ENCODE peak calls at places on chromosome 15, in ten cellular contexts. Z is spleen, X is breast epithelium, G is sigmoid colon, T is transverse colon, F is GM12878, Y is HepG2, J is stomach, E is suprapubic skin, D is vagina. K is an unnamed sample. For H3K9me3, the result is how much of the 10 kb centered on the place peaks cover.

GRCh38 chr15:99426431-99427105 is 139.2 kb upstream of the MEF2A start:
- DNase-seq in Z (peak), X (no peak), G (peak), T (peak), F (no peak), Y (no peak), J (no peak), E (peak), D (no peak), K (no peak)

GRCh38 chr15:63452552-63453136 is 51.7 kb upstream of the USP3 start:
- DNase-seq in Z (no peak), X (no peak), G (no peak), T (no peak), F (no peak), Y (no peak), J (no peak), E (no peak), D (no peak), K (no peak)

GRCh38 chr15:33200903-33201302 is 6.4 kb upstream of the FMN1 start:
- DNase-seq in Z (no peak), X (no peak), G (no peak), T (no peak), F (no peak), Y (no peak), J (no peak), E (no peak), D (no peak), K (no peak)

GRCh38 chr15:87268675-87269074 is 987.9 kb downstream of the NTRK3 start:
- DNase-seq in Z (no peak), X (no peak), G (no peak), T (no peak), F (no peak), Y (no peak), J (no peak), E (no peak), D (no peak), K (no peak)

GRCh38 chr15:98889930-98890695 is 117.5 kb downstream of the PGPEP1L start:
- DNase-seq in Z (no peak), X (no peak), G (no peak), T (no peak), F (no peak), Y (no peak), J (no peak), E (no peak), D (no peak), K (no peak)

GRCh38 chr15:27123808-27124207 is 152.8 kb downstream of the GABRG3 start:
- DNase-seq in Z (no peak), X (no peak), G (no peak), T (no peak), F (no peak), Y (no peak), J (no peak), E (no peak), D (no peak), K (no peak)

GRCh38 chr15:62150445-62150844 is 14.6 kb downstream of the C2CD4B start:
- DNase-seq in Z (no peak), X (no peak), G (no peak), T (no peak), F (no peak), Y (no peak), J (no peak), E (no peak), D (no peak), K (no peak)

GRCh38 chr15:89075846-89076245 is 12.4 kb upstream of the ABHD2 start:
- DNase-seq in Z (no peak), X (no peak), G (no peak), T (no peak), F (no peak), Y (no peak), J (no peak), E (no peak), D (no peak), K (no peak)

GRCh38 chr15:38750816-38751215 is 186.2 kb upstream of the RASGRP1 start:
- DNase-seq in Z (no peak), X (no peak), G (no peak), T (no peak), F (no peak), Y (no peak), J (no peak), E (no peak), D (no peak), K (no peak)

GRCh38 chr15:31550211-31550848 is 223.7 kb downstream of the KLF13 start:
- DNase-seq in Z (no peak), X (no peak), G (no peak), T (no peak), F (no peak), Y (no peak), J (no peak), E (no peak), D (no peak), K (no peak)

GRCh38 chr15:81940467-81941451 is 105.1 kb downstream of the MEX3B start:
- DNase-seq in Z (no peak), X (no peak), G (no peak), T (no peak), F (no peak), Y (no peak), J (no peak), E (no peak), D (no peak), K (no peak)

GRCh38 chr15:35311607-35312006 is 226.5 kb upstream of the NANOGP8 start:
- DNase-seq in Z (no peak), X (no peak), G (no peak), T (no peak), F (no peak), Y (no peak), J (no peak), E (no peak), D (no peak), K (no peak)

GRCh38 chr15:70518201-70519003 is 245.0 kb downstream of the UACA start:
- DNase-seq in Z (peak), X (no peak), G (peak), T (no peak), F (no peak), Y (no peak), J (no peak), E (no peak), D (no peak), K (no peak)

GRCh38 chr15:77554306-77555080 is 78.2 kb downstream of the LINGO1 start:
- DNase-seq in Z (no peak), X (no peak), G (no peak), T (no peak), F (no peak), Y (no peak), J (no peak), E (no peak), D (no peak), K (no peak)

GRCh38 chr15:36589971-36590370 is 10.5 kb downstream of the CDIN1 start:
- DNase-seq in Z (no peak), X (no peak), G (no peak), T (no peak), F (no peak), Y (no peak), J (no peak), E (no peak), D (no peak), K (no peak)

GRCh38 chr15:28113426-28114113 is 14.5 kb upstream of the OCA2 start:
- DNase-seq in Z (no peak), X (no peak), G (peak), T (no peak), F (no peak), Y (no peak), J (no peak), E (peak), D (no peak), K (no peak)

GRCh38 chr15:84962975-84963374 is 18.7 kb upstream of the PDE8A start:
- DNase-seq in Z (no peak), X (no peak), G (no peak), T (no peak), F (no peak), Y (no peak), J (no peak), E (no peak), D (no peak), K (no peak)

GRCh38 chr15:90351479-90352108 is 490 bp upstream of the ZNF774 start:
- DNase-seq in Z (peak), X (no peak), G (no peak), T (no peak), F (no peak), Y (no peak), J (no peak), E (no peak), D (no peak), K (no peak)

GRCh38 chr15:40029979-40030893 is 8.7 kb downstream of the SRP14 start:
- DNase-seq in Z (no peak), X (no peak), G (no peak), T (peak), F (no peak), Y (peak), J (no peak), E (no peak), D (no peak), K (no peak)

GRCh38 chr15:40265355-40265754 is 17.5 kb downstream of the ANKRD63 start:
- DNase-seq in Z (no peak), X (no peak), G (no peak), T (no peak), F (no peak), Y (no peak), J (no peak), E (no peak), D (no peak), K (no peak)

GRCh38 chr15:45114076-45114750 is at the start of the genes DUOX2 and DUOXA2:
- DNase-seq in Z (no peak), X (no peak), G (no peak), T (no peak), F (no peak), Y (no peak), J (peak), E (no peak), D (no peak), K (no peak)

DNA sequence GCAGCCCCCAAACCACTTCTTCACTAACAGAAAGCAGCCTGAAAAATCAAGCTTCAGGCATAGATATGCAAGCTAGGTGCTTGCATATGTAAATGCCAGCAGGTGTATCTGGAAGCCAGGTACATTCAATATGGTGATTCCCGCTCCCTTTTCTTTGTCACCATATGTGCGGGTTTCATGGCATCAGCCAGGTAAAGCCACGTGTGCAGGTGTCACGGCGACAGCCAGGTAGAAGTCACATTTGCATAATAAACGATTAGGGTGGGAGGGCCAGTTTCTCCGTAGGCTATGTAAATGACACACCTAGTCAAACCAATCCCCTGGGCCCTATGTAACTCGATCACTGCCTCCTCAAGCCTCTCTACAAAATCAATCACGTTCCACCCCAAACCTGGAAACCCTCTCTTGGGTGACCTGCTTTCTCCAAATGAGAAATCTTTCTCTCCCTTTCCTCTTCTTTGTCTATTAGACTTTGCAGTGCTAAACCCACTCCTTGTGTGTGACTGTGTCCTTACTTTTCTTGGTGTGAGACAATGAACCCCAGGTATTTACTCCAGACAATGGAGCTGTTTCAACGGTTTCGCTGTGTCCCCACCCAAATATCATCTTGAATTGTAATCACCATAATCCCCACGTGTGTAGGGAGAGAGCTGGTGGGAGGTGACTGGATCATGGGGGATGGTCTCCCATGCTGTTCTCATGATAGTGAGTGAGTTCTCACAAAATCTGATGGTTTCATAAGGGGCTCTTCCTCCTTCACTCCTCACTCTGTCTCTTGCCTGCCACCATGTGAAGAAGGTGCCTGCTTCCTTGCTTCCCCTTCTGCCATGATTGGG is 44.6 kb downstream of the ONECUT1 start:
- DNase-seq in Z (no peak), X (no peak), G (no peak), T (no peak), F (no peak), Y (no peak), J (no peak), E (no peak), D (no peak), K (no peak)
- TF ChIP-seq POLR2AphosphoS5 in Z (no peak), X (no peak), G (no peak), T (no peak), F (no peak), Y (no peak), J (no peak), E (no peak), D (no peak), K (no peak)

GRCh38 chr15:100588638-100589242 is 13.2 kb downstream of the LINS1 start:
- DNase-seq in Z (no peak), X (no peak), G (no peak), T (no peak), F (no peak), Y (no peak), J (no peak), E (no peak), D (no peak), K (no peak)
- H3K9me3 ChIP-seq in Z (under half), X (under half), G (under half), T (under half), F (under half), Y (under half), J (under half), E (under half), D (under half), K (under half)

GRCh38 chr15:73631915-73632669 is 1.1 kb downstream of the NPTN start:
- DNase-seq in Z (no peak), X (peak), G (peak), T (peak), F (no peak), Y (no peak), J (no peak), E (no peak), D (no peak), K (peak)

GRCh38 chr15:73633991-73634495 is 854 bp upstream of the NPTN start:
- DNase-seq in Z (no peak), X (peak), G (no peak), T (no peak), F (no peak), Y (peak), J (no peak), E (no peak), D (no peak), K (no peak)

GRCh38 chr15:73630796-73631471 is 2.3 kb downstream of the NPTN start:
- DNase-seq in Z (no peak), X (no peak), G (no peak), T (no peak), F (no peak), Y (no peak), J (no peak), E (no peak), D (no peak), K (no peak)

GRCh38 chr15:73632670-73633058 is 525 bp downstream of the NPTN start:
- DNase-seq in Z (peak), X (no peak), G (peak), T (no peak), F (no peak), Y (no peak), J (peak), E (no peak), D (no peak), K (no peak)

DNA sequence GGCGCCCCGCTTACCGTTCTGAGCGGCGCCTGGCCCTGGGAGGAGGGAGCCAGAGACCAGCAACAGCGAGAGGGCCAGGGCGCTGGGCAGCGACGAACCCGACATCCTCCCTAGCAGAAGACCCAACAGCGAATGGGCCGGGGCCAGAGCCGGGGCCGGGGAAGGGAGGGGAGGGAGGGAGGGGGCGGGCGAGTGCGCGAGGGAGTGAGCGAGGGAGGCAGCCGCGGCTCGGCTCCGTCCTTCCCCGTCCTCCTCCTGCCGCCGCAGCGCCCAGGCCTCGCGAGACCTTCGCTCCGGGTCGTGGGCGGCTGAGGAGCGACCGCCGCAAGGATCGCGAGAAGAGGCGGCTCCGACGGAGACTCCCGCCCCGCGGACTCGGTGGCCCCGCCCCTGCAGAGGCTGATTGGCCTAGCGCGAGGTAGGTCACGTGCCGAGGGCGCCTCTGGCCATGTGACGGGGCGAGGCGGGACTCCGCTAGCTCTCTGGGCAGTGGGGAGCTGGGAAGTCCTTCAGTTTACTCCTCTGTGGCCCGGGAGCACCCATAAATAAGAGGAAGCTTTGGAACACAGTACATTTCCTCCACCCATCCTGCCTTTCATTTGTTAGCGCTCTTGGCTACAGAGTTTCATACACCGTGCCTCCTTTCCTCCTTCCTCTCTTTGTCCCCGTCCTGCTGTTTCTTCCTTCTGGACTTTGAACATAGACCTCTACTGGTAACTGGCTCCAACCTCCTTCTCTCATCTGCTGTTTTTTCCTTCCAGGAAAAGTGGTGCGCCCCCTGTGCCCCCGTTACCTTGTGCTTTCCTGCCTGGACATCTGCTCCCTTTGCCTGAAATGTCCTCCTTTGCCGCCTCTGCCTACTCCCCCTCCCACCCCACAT is at the start of gene NPTN:
- DNase-seq in Z (peak), X (peak), G (peak), T (peak), F (peak), Y (peak), J (peak), E (peak), D (peak), K (peak)
- TF ChIP-seq POLR2A in Z (peak), X (peak), G (peak), T (peak), F (peak), Y (peak), J (no peak), E (peak), D (no peak), K (peak)

DNA sequence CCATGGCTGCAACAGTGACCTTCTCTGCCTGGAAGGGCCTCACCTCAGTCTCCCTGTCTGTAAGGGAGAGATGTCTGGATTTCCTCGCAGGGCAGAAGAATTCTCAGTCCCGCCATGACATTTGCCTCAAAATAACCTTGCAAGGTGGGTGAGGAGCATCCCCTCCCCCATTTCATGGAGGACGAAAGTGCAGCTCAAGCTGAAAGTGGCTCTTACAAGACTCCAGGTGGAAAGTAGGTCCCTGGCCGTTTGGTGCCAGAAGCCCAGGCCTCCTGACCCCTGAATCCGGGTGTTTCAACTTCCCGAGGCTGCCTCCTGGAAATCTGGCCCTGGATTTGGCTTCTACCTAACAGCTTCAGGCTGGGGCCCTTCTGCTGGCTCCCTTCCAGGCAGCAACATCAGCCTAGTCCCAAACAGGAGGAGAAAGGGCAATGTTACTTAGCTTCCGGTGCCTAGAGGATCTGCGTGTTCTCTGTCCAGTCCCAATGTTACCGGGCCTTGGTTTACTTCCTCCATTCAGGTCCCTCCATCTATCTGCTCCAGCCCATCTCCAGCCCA is 769 bp upstream of the CSPG4 start:
- DNase-seq in Z (no peak), X (no peak), G (peak), T (peak), F (no peak), Y (no peak), J (peak), E (peak), D (no peak), K (no peak)
- TF ChIP-seq POLR2AphosphoS5 in Z (no peak), X (no peak), G (peak), T (no peak), F (no peak), Y (no peak), J (peak), E (no peak), D (no peak), K (no peak)